ENCODE peak calls at places on chromosomes 13 and 19, in five cellular contexts. Z is OCI-LY7, T is PC-3, X is neural progenitor cell, R is GM23248. I is an unnamed sample. For H3K4me1, the result is how much of the 10 kb centered on the place peaks cover.

GRCh38 chr13:23385931-23386330 is 47.6 kb downstream of the SACS start:
- DNase-seq in Z (no peak), T (no peak), X (no peak), R (no peak), I (no peak)

GRCh38 chr13:33280923-33281322 is 4.6 kb downstream of the STARD13 start:
- DNase-seq in Z (no peak), T (no peak), X (no peak), R (peak), I (no peak)

GRCh38 chr13:112735791-112736190 is 46.0 kb downstream of the ATP11A start:
- DNase-seq in Z (no peak), T (no peak), X (no peak), R (no peak), I (no peak)

GRCh38 chr19:44585371-44586141 is 27.8 kb upstream of the IGSF23 start:
- DNase-seq in Z (no peak), T (peak), X (no peak), R (peak), I (no peak)

GRCh38 chr13:19782049-19782726 is 557 bp downstream of the PSPC1 start:
- DNase-seq in Z (peak), T (peak), X (peak), R (peak), I (peak)

GRCh38 chr19:8697671-8698432 is 743 bp downstream of the ACTL9 start:
- DNase-seq in Z (no peak), T (no peak), X (peak), R (no peak), I (no peak)

GRCh38 chr19:14674764-14675163 is at the start of gene ADGRE3:
- DNase-seq in Z (peak), T (no peak), X (no peak), R (peak), I (no peak)

GRCh38 chr19:17243854-17244617 is 1.7 kb downstream of the NR2F6 start:
- DNase-seq in Z (peak), T (peak), X (peak), R (peak), I (no peak)

GRCh38 chr13:31310781-31311180 is 111.0 kb downstream of the B3GLCT start:
- DNase-seq in Z (no peak), T (no peak), X (no peak), R (no peak), I (no peak)

GRCh38 chr13:20264271-20265018 is 32.3 kb upstream of the GJB6 start:
- DNase-seq in Z (no peak), T (no peak), X (no peak), R (no peak), I (no peak)

GRCh38 chr19:49712397-49712859 is 21.5 kb downstream of the CPT1C start:
- DNase-seq in Z (peak), T (peak), X (peak), R (peak), I (no peak)

GRCh38 chr13:22665531-22665930 is 515.2 kb upstream of the SGCG start:
- DNase-seq in Z (no peak), T (peak), X (no peak), R (no peak), I (no peak)

GRCh38 chr13:107753286-107753685 is 462.1 kb downstream of the LIG4 start:
- DNase-seq in Z (no peak), T (no peak), X (no peak), R (no peak), I (no peak)

GRCh38 chr13:79417741-79418140 is 11.7 kb upstream of the RBM26 start:
- DNase-seq in Z (no peak), T (no peak), X (no peak), R (no peak), I (no peak)

GRCh38 chr13:111927181-111927540 is 139.8 kb upstream of the SOX1 start:
- DNase-seq in Z (no peak), T (no peak), X (no peak), R (no peak), I (no peak)

GRCh38 chr13:52393572-52394357 is 12.2 kb downstream of the THSD1 start:
- DNase-seq in Z (no peak), T (peak), X (no peak), R (peak), I (no peak)

GRCh38 chr19:6710273-6711077 is 10.0 kb downstream of the C3 start:
- DNase-seq in Z (no peak), T (peak), X (peak), R (no peak), I (no peak)

GRCh38 chr13:114031631-114032030 is 57.8 kb upstream of the C13orf46 start:
- DNase-seq in Z (no peak), T (no peak), X (no peak), R (peak), I (no peak)

GRCh38 chr13:101892296-101892695 is 439.8 kb downstream of the ITGBL1 start:
- DNase-seq in Z (no peak), T (no peak), X (no peak), R (no peak), I (no peak)

GRCh38 chr13:109196896-109197295 is 567.5 kb downstream of the MYO16 start:
- DNase-seq in Z (no peak), T (no peak), X (peak), R (peak), I (no peak)

GRCh38 chr13:76993021-76993420 is 1.1 kb downstream of the CLN5 start:
- DNase-seq in Z (no peak), T (peak), X (no peak), R (peak), I (no peak)

GRCh38 chr13:28179974-28180373 is 41.6 kb downstream of the PAN3 start:
- DNase-seq in Z (no peak), T (no peak), X (no peak), R (peak), I (no peak)

GRCh38 chr13:51257187-51257586 is 35.0 kb downstream of the FAM124A start:
- DNase-seq in Z (no peak), T (no peak), X (no peak), R (no peak), I (no peak)

GRCh38 chr13:21987793-21988192 is 316.9 kb downstream of the FGF9 start:
- DNase-seq in Z (no peak), T (no peak), X (no peak), R (no peak), I (no peak)

GRCh38 chr13:75838366-75839017 is 202.4 kb downstream of the LMO7 start:
- DNase-seq in Z (no peak), T (no peak), X (no peak), R (peak), I (no peak)

GRCh38 chr13:79736356-79736755 is 255.4 kb downstream of the NDFIP2 start:
- DNase-seq in Z (no peak), T (peak), X (no peak), R (no peak), I (no peak)

GRCh38 chr13:27170521-27171243 is 929 bp downstream of the USP12 start:
- DNase-seq in Z (peak), T (peak), X (peak), R (peak), I (no peak)

GRCh38 chr13:110290153-110290552 is 16.8 kb downstream of the COL4A1 start:
- DNase-seq in Z (no peak), T (no peak), X (no peak), R (no peak), I (no peak)

GRCh38 chr13:28532226-28533048 is 37.5 kb upstream of the FLT1 start:
- DNase-seq in Z (no peak), T (no peak), X (peak), R (peak), I (no peak)

GRCh38 chr13:74870865-74871264 is 611.1 kb downstream of the TBC1D4 start:
- DNase-seq in Z (no peak), T (peak), X (no peak), R (peak), I (no peak)

GRCh38 chr19:52923782-52924593 is 760 bp upstream of the ZNF888 start:
- DNase-seq in Z (no peak), T (peak), X (no peak), R (peak), I (no peak)

GRCh38 chr19:46466536-46467199 is 4.7 kb downstream of the PNMA8A start:
- DNase-seq in Z (peak), T (peak), X (no peak), R (peak), I (peak)

GRCh38 chr13:95573226-95573625 is 20.7 kb downstream of the CLDN10 start:
- DNase-seq in Z (no peak), T (peak), X (no peak), R (peak), I (no peak)

GRCh38 chr19:45768644-45769053 is 403 bp downstream of the SIX5 start:
- DNase-seq in Z (peak), T (no peak), X (peak), R (peak), I (peak)

GRCh38 chr19:39319098-39319891 is 1.4 kb downstream of the LRFN1 start:
- DNase-seq in Z (no peak), T (no peak), X (no peak), R (no peak), I (no peak)

GRCh38 chr19:33767898-33768413 is 28.7 kb upstream of the KCTD15 start:
- DNase-seq in Z (peak), T (peak), X (peak), R (peak), I (peak)

GRCh38 chr13:48530833-48531232 is 2.0 kb downstream of the RCBTB2 start:
- DNase-seq in Z (peak), T (no peak), X (no peak), R (no peak), I (no peak)

GRCh38 chr19:48815870-48816501 is 5.2 kb upstream of the BCAT2 start:
- DNase-seq in Z (peak), T (no peak), X (no peak), R (no peak), I (peak)

GRCh38 chr13:32264407-32264806 is 50.8 kb downstream of the ZAR1L start:
- DNase-seq in Z (no peak), T (peak), X (no peak), R (no peak), I (no peak)

DNA sequence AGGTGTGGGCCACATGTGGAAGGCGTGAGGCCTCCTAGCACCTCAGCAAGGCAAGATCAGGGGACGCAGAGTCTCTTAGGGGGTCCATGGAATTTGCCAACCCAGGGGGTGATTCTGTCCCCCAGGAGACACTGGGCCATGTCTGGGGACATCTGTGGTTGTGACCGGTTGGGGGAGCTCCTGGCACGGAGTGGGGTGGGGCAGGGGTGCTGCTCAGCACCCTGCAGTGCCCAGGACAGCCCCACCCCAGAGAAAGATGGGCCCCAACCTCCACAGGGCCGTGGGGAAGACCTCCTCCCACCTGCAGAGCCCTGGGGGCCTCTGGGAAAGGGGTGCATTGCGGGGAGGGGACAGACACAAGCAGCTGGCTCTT is 4.0 kb downstream of the MKNK2 start:
- DNase-seq in Z (no peak), T (no peak), X (no peak), R (no peak), I (no peak)
- H3K4me1 ChIP-seq in Z (half or more), T (under half), X (under half), R (under half), I (under half)

GRCh38 chr13:29925457-29925856 is 75.0 kb upstream of the UBL3 start:
- DNase-seq in Z (no peak), T (peak), X (no peak), R (peak), I (no peak)
- TF ChIP-seq EZH2phosphoT487 in Z (no peak), T (no peak), X (no peak), R (no peak), I (no peak)

GRCh38 chr19:55303477-55303876 is 19.7 kb downstream of the BRSK1 start:
- DNase-seq in Z (no peak), T (no peak), X (no peak), R (no peak), I (no peak)
- H3K4me1 ChIP-seq in Z (half or more), T (under half), X (under half), R (under half), I (under half)

GRCh38 chr19:55581828-55582223 is 1.2 kb upstream of the ZNF579 start:
- DNase-seq in Z (no peak), T (no peak), X (no peak), R (peak), I (no peak)

GRCh38 chr19:55579766-55580621 is 654 bp downstream of the ZNF579 start:
- DNase-seq in Z (peak), T (peak), X (peak), R (peak), I (no peak)

GRCh38 chr19:55580628-55581144 is at the start of gene ZNF579:
- DNase-seq in Z (peak), T (peak), X (peak), R (peak), I (no peak)

GRCh38 chr19:55578761-55579747 is 1.6 kb downstream of the ZNF579 start:
- DNase-seq in Z (no peak), T (no peak), X (no peak), R (no peak), I (no peak)

GRCh38 chr19:55581145-55581827 is 638 bp upstream of the ZNF579 start:
- DNase-seq in Z (no peak), T (peak), X (peak), R (peak), I (no peak)
- TF ChIP-seq EZH2phosphoT487 in Z (no peak), T (no peak), X (no peak), R (no peak), I (no peak)

GRCh38 chr19:47618771-47619170 is 9.8 kb downstream of the BICRA start:
- DNase-seq in Z (no peak), T (no peak), X (no peak), R (peak), I (no peak)

GRCh38 chr19:47623151-47623920 is 14.4 kb downstream of the BICRA start:
- DNase-seq in Z (no peak), T (no peak), X (no peak), R (no peak), I (no peak)

GRCh38 chr19:47623921-47624391 is 15.0 kb downstream of the BICRA start:
- DNase-seq in Z (no peak), T (no peak), X (no peak), R (no peak), I (no peak)

GRCh38 chr19:47615714-47616113 is 6.8 kb downstream of the BICRA start:
- DNase-seq in Z (no peak), T (no peak), X (no peak), R (no peak), I (no peak)

DNA sequence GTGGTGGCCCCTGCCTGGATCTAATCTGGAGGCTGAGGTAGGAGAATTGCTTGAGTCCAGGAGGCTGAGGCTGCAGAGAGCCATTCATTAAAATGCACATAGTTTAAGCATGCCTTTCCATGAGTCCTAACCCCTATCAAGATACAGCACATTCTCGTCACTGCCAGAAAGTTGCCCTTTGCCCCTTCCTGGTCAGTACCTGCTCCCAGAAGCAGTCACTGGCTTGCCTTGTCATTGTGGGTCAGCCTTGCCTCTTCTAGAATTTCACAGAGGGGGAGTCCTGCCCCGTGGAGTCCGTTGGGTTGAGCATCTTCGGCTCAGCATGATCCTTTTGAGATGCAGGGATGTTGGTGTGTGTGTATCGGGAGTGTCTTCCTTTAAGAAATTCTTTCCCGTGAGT is 10.8 kb downstream of the BICRA start:
- DNase-seq in Z (no peak), T (no peak), X (peak), R (no peak), I (no peak)
- H3K4me1 ChIP-seq in Z (under half), T (under half), X (under half), R (under half), I (under half)

GRCh38 chr19:16051254-16052025 is 24.9 kb upstream of the TPM4 start:
- DNase-seq in Z (peak), T (peak), X (no peak), R (no peak), I (peak)
- TF ChIP-seq EZH2phosphoT487 in Z (no peak), T (no peak), X (no peak), R (no peak), I (no peak)

GRCh38 chr19:5628470-5628869 is 5.6 kb downstream of the SAFB start:
- DNase-seq in Z (no peak), T (no peak), X (no peak), R (peak), I (peak)
- H3K4me1 ChIP-seq in Z (under half), T (under half), X (under half), R (under half), I (under half)

DNA sequence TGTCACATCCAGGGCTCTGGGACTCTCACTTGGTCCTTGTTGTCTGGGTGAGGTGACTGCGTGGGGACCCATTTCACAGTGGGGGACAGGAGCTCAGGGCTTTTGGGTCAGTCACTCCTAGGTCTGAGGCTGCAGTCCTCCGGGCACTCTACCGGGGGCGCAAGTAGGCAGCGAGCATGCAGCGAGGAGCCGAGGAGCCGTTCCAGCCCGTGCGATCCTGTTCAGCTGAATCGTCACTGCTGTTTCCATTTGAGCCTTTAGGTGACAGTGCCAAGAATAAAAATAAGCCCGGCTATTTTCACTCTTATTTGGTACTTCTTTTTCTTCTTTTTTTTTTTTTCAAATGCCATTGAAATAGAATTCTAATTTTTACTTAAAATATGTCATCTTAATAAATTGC is 126.5 kb downstream of the ZNF536 start:
- DNase-seq in Z (no peak), T (no peak), X (peak), R (peak), I (no peak)
- TF ChIP-seq EZH2phosphoT487 in Z (no peak), T (no peak), X (no peak), R (no peak), I (no peak)

DNA sequence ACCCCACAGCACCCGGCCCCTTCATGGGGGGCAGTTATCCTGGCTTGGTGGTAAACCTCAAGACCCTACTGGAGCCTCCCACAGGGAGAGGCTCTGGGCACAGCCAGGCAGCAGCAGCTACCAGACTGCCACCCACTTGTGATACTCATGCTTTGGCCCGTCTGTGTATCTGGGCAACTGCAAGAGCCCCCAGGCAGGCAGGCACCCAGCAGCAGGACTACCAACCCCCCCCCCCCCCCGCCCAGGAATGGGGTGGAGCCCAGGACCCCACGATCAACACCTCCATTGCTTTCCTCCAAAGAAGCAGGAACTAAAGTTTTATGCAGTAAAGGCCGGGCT is 896 bp upstream of the LYL1 start:
- DNase-seq in Z (no peak), T (no peak), X (no peak), R (no peak), I (no peak)
- H3K4me1 ChIP-seq in Z (half or more), T (under half), X (under half), R (under half), I (under half)